ENCODE peak calls at places on chromosomes 2 and 18, in six cellular contexts. W is thyroid gland, I is adrenal gland, H is spleen, D is stomach, J is HCT116. X is an unnamed sample.

GRCh38 chr18:2641638-2642037 is 13.9 kb upstream of the SMCHD1 start:
- DNase-seq in W (no peak), I (no peak), H (no peak), D (no peak), J (no peak), X (no peak)

GRCh38 chr18:27315001-27315400 is 129.9 kb upstream of the CHST9 start:
- DNase-seq in W (no peak), I (no peak), H (no peak), D (no peak), J (no peak), X (no peak)

GRCh38 chr2:66925128-66925527 is 472.0 kb upstream of the ETAA1 start:
- DNase-seq in W (no peak), I (no peak), H (no peak), D (no peak), J (no peak), X (no peak)

GRCh38 chr2:198901894-198902293 is 555.8 kb downstream of the SATB2 start:
- DNase-seq in W (no peak), I (no peak), H (no peak), D (no peak), J (peak; percentile 2), X (no peak)

GRCh38 chr2:209976698-209977385 is 25.6 kb upstream of the RPE start:
- DNase-seq in W (no peak), I (no peak), H (no peak), D (no peak), J (no peak), X (no peak)

GRCh38 chr18:27599202-27599829 is 414.2 kb upstream of the CHST9 start:
- DNase-seq in W (peak; percentile 9), I (peak; percentile 56), H (no peak), D (peak; percentile 45), J (peak; percentile 24), X (peak; percentile 31)

GRCh38 chr2:121010998-121011397 is 274.0 kb downstream of the TFCP2L1 start:
- DNase-seq in W (no peak), I (no peak), H (no peak), D (no peak), J (no peak), X (no peak)

GRCh38 chr2:191481305-191482075 is 196.4 kb upstream of the NABP1 start:
- DNase-seq in W (no peak), I (no peak), H (no peak), D (no peak), J (no peak), X (no peak)

GRCh38 chr2:222440670-222441422 is 16.5 kb downstream of the SGPP2 start:
- DNase-seq in W (peak; percentile 35), I (peak; percentile 75), H (no peak), D (no peak), J (no peak), X (no peak)

GRCh38 chr2:70703900-70704549 is 64.0 kb downstream of the ADD2 start:
- DNase-seq in W (no peak), I (no peak), H (no peak), D (peak; percentile 16), J (no peak), X (no peak)

GRCh38 chr18:53947092-53947640 is 277.3 kb downstream of the MBD2 start:
- DNase-seq in W (no peak), I (no peak), H (no peak), D (no peak), J (no peak), X (no peak)

GRCh38 chr2:55923978-55924325 is 370 bp upstream of the EFEMP1 start:
- DNase-seq in W (no peak), I (no peak), H (no peak), D (no peak), J (no peak), X (no peak)

GRCh38 chr2:239193426-239193825 is 207.4 kb downstream of the HDAC4 start:
- DNase-seq in W (peak; percentile 29), I (peak; percentile 21), H (no peak), D (peak; percentile 16), J (no peak), X (peak; percentile 29)

GRCh38 chr2:148483675-148484074 is 160.9 kb upstream of the EPC2 start:
- DNase-seq in W (no peak), I (no peak), H (no peak), D (no peak), J (no peak), X (no peak)

GRCh38 chr2:23708771-23709170 is 218.2 kb downstream of the ATAD2B start:
- DNase-seq in W (no peak), I (no peak), H (no peak), D (no peak), J (no peak), X (no peak)

GRCh38 chr2:74391209-74391579 is 11.1 kb upstream of the DCTN1 start:
- DNase-seq in W (peak; percentile 3), I (no peak), H (no peak), D (no peak), J (no peak), X (no peak)

GRCh38 chr2:45259144-45259543 is 249.9 kb upstream of the SIX2 start:
- DNase-seq in W (peak; percentile 52), I (no peak), H (no peak), D (peak; percentile 40), J (no peak), X (no peak)

GRCh38 chr2:56741601-56742102 is 557.9 kb downstream of the CCDC85A start:
- DNase-seq in W (no peak), I (peak; percentile 26), H (no peak), D (no peak), J (peak; percentile 45), X (peak; percentile 20)

GRCh38 chr2:85648619-85649018 is 19.4 kb downstream of the SFTPB start:
- DNase-seq in W (peak; percentile 49), I (no peak), H (no peak), D (no peak), J (no peak), X (no peak)

GRCh38 chr18:2901405-2901989 is 54.7 kb downstream of the EMILIN2 start:
- DNase-seq in W (no peak), I (no peak), H (no peak), D (no peak), J (no peak), X (peak; percentile 33)

GRCh38 chr18:79755496-79756142 is 42.1 kb upstream of the KCNG2 start:
- DNase-seq in W (no peak), I (no peak), H (peak; percentile 63), D (no peak), J (no peak), X (peak; percentile 10)

GRCh38 chr2:44906972-44907371 is 34.5 kb upstream of the SIX3 start:
- DNase-seq in W (no peak), I (no peak), H (no peak), D (no peak), J (no peak), X (no peak)

GRCh38 chr18:57544958-57545661 is 41.4 kb downstream of the FECH start:
- DNase-seq in W (no peak), I (no peak), H (no peak), D (no peak), J (no peak), X (no peak)

GRCh38 chr2:240232264-240232915 is 91.9 kb upstream of the OTOS start:
- DNase-seq in W (no peak), I (peak; percentile 36), H (no peak), D (no peak), J (no peak), X (no peak)

GRCh38 chr2:48415765-48416515 is 114.0 kb upstream of the STON1 start:
- DNase-seq in W (no peak), I (no peak), H (no peak), D (no peak), J (no peak), X (no peak)

GRCh38 chr2:127701193-127701650 is at the start of gene SFT2D3:
- DNase-seq in W (peak; percentile 91), I (peak; percentile 91), H (peak; percentile 99), D (peak; percentile 93), J (peak; percentile 82), X (peak; percentile 87)
- TF ChIP-seq POLR2A in W (peak; percentile 94), I (peak; percentile 94), H (peak; percentile 80), D (no peak), J (peak; percentile 92), X (peak; percentile 64)

DNA sequence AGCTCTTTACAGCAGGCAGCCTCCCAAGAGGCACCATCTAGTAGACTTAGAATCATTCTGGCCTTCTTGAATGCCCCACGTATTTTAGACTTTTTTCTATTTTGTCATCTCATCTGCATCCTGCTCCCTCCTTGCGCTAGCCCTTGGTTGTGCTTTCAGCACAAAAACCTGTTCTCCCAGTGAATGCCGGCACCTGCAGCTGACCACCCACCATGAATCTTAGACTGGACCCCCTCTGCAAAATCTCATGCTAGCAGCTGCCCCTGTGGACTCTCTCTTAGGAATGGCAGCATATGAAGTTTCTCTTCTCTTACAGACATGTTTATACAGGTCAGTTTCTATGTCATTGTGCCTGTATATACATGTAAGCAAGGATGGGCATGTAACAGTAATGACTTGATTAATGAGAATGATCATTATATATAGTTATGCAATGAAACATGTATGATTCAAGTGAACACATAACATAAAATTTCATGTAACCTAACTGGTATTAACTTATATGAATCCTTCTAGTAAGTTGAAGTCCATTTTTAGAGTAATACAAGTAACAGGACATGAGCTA is 159.8 kb downstream of the SUCLG1 start:
- DNase-seq in W (no peak), I (no peak), H (no peak), D (no peak), J (no peak), X (no peak)
- TF ChIP-seq POLR2A in W (no peak), I (no peak), H (no peak), D (no peak), J (no peak), X (no peak)

DNA sequence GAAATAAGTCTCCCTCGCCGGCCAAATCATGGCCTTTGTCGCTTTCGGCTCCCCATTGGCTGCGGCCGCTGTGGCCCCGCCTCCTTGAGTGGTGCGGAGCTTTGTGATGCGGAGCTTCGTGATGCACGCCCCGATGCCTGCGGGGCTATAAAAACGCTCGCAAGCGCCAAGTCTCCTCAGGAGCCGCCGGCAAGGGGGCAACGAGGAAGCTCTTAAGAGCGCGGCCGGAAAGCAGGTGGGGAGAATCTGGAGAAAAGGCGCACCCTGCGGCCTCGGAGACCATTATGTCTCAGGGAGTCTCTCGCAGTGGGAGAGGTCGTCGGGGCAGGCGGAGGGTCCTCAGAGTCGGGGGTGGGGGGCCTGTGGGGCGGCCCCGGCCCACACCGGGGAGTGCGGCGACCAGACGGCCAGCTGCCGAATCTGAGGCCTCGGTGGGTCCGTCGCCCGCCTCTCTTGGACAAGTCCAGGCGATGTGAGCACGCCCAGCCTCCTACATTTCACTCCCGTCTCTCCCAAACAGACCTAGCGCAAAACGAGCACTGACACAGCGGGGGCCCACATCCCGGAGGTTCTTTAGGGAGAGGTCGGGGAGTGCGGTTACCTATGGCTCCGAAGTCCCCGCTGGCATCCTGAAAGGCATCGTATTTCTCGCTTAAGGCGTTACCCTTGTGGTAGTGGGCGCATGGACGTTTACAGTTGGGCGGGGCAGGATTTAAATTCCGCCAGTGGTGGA is at the start of gene CABYR:
- DNase-seq in W (peak; percentile 43), I (peak; percentile 87), H (peak; percentile 90), D (peak; percentile 65), J (no peak), X (peak; percentile 77)
- TF ChIP-seq POLR2A in W (peak; percentile 10), I (peak; percentile 87), H (no peak), D (no peak), J (no peak), X (peak; percentile 47)

GRCh38 chr18:6927136-6927535 is 190.5 kb downstream of the LAMA1 start:
- DNase-seq in W (no peak), I (no peak), H (no peak), D (no peak), J (no peak), X (no peak)

GRCh38 chr18:6928359-6928758 is 189.2 kb downstream of the LAMA1 start:
- DNase-seq in W (no peak), I (no peak), H (no peak), D (no peak), J (no peak), X (no peak)

GRCh38 chr18:6934859-6935258 is 182.7 kb downstream of the LAMA1 start:
- DNase-seq in W (no peak), I (no peak), H (no peak), D (no peak), J (no peak), X (no peak)

GRCh38 chr18:6929370-6930102 is 188.1 kb downstream of the LAMA1 start:
- DNase-seq in W (no peak), I (no peak), H (no peak), D (no peak), J (no peak), X (no peak)
- TF ChIP-seq POLR2A in W (no peak), I (no peak), H (no peak), D (no peak), J (no peak), X (no peak)

X was measured in ovary.